ENCODE peak calls at places on chromosomes 16 and 17, in five cellular contexts. Q is mammary epithelial cell, E is A549, R is Peyer's patch, D is AG10803. P is an unnamed sample.

GRCh38 chr17:77677210-77677609 is 281.3 kb upstream of the TNRC6C start:
- DNase-seq in Q (no peak), E (no peak), R (no peak), D (peak; percentile 79), P (no peak)

GRCh38 chr16:17467923-17468540 is 2.7 kb downstream of the XYLT1 start:
- DNase-seq in Q (peak; percentile 6), E (peak; percentile 26), R (peak; percentile 73), D (peak; percentile 76), P (peak; percentile 20)

GRCh38 chr16:81366316-81366932 is 51.7 kb downstream of the GAN start:
- DNase-seq in Q (peak; percentile 42), E (peak; percentile 40), R (no peak), D (peak; percentile 47), P (no peak)

GRCh38 chr17:33234930-33235685 is 58.0 kb downstream of the ASIC2 start:
- DNase-seq in Q (peak; percentile 97), E (peak; percentile 79), R (no peak), D (peak; percentile 85), P (no peak)

GRCh38 chr16:17798721-17799120 is 328.0 kb upstream of the XYLT1 start:
- DNase-seq in Q (no peak), E (no peak), R (no peak), D (no peak), P (no peak)

GRCh38 chr16:67456383-67457140 is 24.4 kb downstream of the ATP6V0D1 start:
- DNase-seq in Q (peak; percentile 31), E (peak; percentile 58), R (no peak), D (peak; percentile 78), P (no peak)

GRCh38 chr16:31400191-31400590 is 7.1 kb downstream of the ITGAD start:
- DNase-seq in Q (no peak), E (no peak), R (no peak), D (no peak), P (no peak)

GRCh38 chr17:63999680-64000531 is 1.8 kb downstream of the PRR29 start:
- DNase-seq in Q (no peak), E (no peak), R (no peak), D (no peak), P (no peak)

GRCh38 chr17:68013385-68013784 is 17.1 kb upstream of the C17orf58 start:
- DNase-seq in Q (no peak), E (no peak), R (no peak), D (no peak), P (no peak)

GRCh38 chr16:83920894-83921491 is 22.1 kb downstream of the MLYCD start:
- DNase-seq in Q (no peak), E (no peak), R (no peak), D (no peak), P (no peak)

GRCh38 chr16:81313731-81314602 is 795 bp upstream of the GAN start:
- DNase-seq in Q (no peak), E (no peak), R (no peak), D (peak; percentile 53), P (no peak)

GRCh38 chr17:499836-500543 is 147.4 kb upstream of the RPH3AL start:
- DNase-seq in Q (no peak), E (no peak), R (no peak), D (no peak), P (no peak)

GRCh38 chr17:1736348-1737281 is 6.1 kb upstream of the SERPINF2 start:
- DNase-seq in Q (peak; percentile 71), E (peak; percentile 67), R (no peak), D (peak; percentile 60), P (no peak)

GRCh38 chr17:70137451-70138230 is 31.7 kb upstream of the KCNJ2 start:
- DNase-seq in Q (peak; percentile 84), E (peak; percentile 42), R (no peak), D (peak; percentile 97), P (peak; percentile 57)

GRCh38 chr17:79356839-79357447 is 253.9 kb downstream of the RBFOX3 start:
- DNase-seq in Q (no peak), E (no peak), R (no peak), D (no peak), P (no peak)

GRCh38 chr17:8487130-8487645 is 51.5 kb downstream of the NDEL1 start:
- DNase-seq in Q (no peak), E (no peak), R (no peak), D (no peak), P (no peak)

GRCh38 chr16:11072420-11073153 is 128.2 kb downstream of the CLEC16A start:
- DNase-seq in Q (no peak), E (no peak), R (no peak), D (no peak), P (no peak)

GRCh38 chr17:82487898-82488297 is 29.4 kb downstream of the NARF start:
- DNase-seq in Q (no peak), E (no peak), R (no peak), D (no peak), P (no peak)

GRCh38 chr17:65564793-65565192 is 3.3 kb upstream of the AXIN2 start:
- DNase-seq in Q (no peak), E (no peak), R (no peak), D (no peak), P (no peak)

GRCh38 chr17:44417553-44417952 is 28.1 kb upstream of the ITGA2B start:
- DNase-seq in Q (peak; percentile 95), E (no peak), R (no peak), D (peak; percentile 78), P (peak; percentile 44)

GRCh38 chr17:50460831-50461526 is 7.7 kb downstream of the CHAD start:
- DNase-seq in Q (no peak), E (no peak), R (no peak), D (no peak), P (no peak)

GRCh38 chr17:81644976-81645952 is 8.3 kb downstream of the TSPAN10 start:
- DNase-seq in Q (no peak), E (no peak), R (no peak), D (no peak), P (no peak)

GRCh38 chr17:48352630-48353029 is 77.4 kb downstream of the SKAP1 start:
- DNase-seq in Q (peak; percentile 32), E (no peak), R (no peak), D (peak; percentile 15), P (no peak)

GRCh38 chr16:17318200-17318599 is 152.6 kb downstream of the XYLT1 start:
- DNase-seq in Q (no peak), E (no peak), R (no peak), D (peak; percentile 82), P (no peak)

GRCh38 chr16:30660424-30661251 is 2.4 kb downstream of the FBRS start:
- DNase-seq in Q (peak; percentile 42), E (no peak), R (peak; percentile 61), D (no peak), P (no peak)

GRCh38 chr17:59829217-59830006 is 63.3 kb downstream of the TUBD1 start:
- DNase-seq in Q (peak; percentile 99), E (peak; percentile 82), R (no peak), D (peak; percentile 98), P (peak; percentile 87)

GRCh38 chr16:85975421-85976100 is 76.6 kb downstream of the IRF8 start:
- DNase-seq in Q (no peak), E (no peak), R (no peak), D (no peak), P (no peak)

GRCh38 chr17:1762233-1762905 is 509 bp downstream of the SERPINF1 start:
- DNase-seq in Q (no peak), E (no peak), R (no peak), D (peak; percentile 52), P (peak; percentile 37)

DNA sequence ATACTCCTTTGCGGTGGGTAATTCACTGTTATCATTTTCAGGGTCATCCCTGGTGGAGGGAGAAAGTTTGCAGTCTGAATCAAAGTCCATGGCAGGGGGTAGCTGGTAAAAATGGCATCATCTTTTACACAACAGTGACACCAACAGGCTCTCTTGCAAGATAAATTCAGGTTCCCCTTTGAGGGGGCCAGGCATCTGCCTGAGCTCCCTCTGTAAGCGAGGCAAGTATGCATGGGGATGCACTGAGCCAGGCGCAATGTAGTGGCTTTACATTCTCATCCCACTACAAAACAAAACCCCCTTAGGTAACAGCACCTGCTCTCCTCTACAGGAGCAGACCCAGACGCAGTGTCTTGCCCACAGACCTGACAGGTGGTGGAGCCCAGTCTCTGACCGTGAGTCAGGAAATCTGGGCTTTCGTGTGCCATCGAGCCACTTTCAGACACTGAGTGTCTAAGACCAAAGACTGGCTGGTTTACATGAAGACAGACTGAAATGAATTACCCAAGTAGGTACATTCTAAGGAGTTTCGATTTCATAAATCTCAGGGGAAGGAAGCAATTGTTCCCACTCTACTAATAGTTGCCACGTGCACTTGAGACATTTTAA is 17.7 kb downstream of the LITAFD start:
- DNase-seq in Q (no peak), E (no peak), R (no peak), D (no peak), P (no peak)
- H3K4me3 ChIP-seq in Q (no peak overlapping the region), E (no peak overlapping the region), R (no peak overlapping the region), D (no peak overlapping the region), P (no peak overlapping the region)

DNA sequence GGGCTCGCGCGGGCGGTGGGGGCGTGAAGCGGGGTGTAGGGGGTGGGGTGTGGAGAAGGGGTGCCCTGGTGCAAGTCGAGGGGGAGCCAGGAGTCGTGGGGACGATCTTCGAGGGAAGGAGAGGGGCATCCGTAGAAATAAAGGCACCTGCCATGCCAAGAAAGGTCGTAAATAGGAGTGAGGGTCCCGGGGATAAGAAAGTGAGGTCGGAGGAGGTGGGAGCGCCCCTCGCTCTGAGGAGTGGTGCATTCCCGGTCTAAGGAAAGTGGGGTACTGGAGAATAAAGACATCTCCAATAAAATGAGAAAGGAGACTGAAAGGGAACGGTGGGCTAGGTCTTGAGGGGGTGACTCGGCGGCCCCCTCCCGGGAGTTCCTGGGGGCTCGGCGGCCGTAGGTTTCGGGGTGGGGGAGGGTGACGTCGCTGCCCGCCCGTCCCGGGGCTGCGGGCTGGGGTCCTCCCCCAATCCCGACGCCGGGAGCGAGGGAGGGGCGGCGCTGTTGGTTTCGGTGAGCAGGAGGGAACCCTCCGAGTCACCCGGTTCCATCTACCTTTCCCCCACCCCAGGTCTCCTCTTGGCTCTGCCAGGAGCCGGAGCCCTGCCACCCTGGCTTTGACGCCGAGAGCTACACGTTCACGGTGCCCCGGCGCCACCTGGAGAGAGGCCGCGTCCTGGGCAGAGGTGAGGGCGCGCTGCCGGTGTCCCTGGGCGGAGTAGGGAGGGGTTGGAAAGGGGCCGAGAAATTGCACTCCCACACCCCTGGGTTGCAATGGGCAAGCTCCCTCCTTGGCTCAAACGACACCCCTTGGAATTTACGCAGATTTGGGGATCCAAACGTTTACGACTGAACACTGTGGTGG is 868 bp downstream of the CDH1 start:
- DNase-seq in Q (peak; percentile 70), E (peak; percentile 73), R (no peak), D (no peak), P (no peak)
- TF ChIP-seq CTCF in Q (peak; percentile 51), E (peak; percentile 42), R (peak; percentile 84), D (no peak), P (no peak)

DNA sequence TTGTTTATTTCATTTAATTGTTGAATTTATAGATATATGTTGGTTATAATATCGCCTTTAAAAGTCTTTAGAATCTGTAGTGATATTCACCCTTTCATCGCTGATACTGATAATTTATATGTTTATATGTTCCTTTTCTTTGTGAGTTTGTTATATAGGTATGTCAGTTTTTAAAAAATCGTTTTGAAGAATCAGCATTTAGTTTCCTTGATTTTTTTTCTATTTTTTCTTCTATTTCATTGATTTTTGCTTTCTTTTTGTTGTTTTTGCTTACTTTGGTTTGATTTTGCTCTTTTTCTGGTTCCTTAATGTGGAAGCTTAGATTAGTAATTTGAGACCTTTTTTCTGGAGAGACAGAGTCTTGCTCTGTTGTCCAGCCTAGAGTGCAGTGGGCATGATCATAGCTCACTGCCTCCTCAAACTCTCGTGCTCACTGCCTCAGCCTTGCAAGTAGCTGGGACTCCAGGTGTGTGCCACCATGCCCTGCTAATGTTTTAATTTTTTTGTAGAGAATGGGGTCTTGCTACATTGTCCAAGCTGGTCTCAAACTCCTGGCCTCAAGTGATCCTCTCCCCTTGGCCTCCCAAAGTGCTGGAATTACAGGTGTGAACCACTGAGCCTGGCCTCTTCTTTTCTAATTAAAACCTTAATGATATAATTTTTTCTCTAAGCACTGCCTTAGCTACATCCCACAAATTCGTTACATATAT is 7.5 kb downstream of the IST1 start:
- DNase-seq in Q (no peak), E (no peak), R (no peak), D (no peak), P (no peak)
- H3K4me3 ChIP-seq in Q (no peak overlapping the region), E (no peak overlapping the region), R (no peak overlapping the region), D (no peak overlapping the region), P (no peak overlapping the region)

GRCh38 chr17:17243163-17243562 is 6.2 kb upstream of the FLCN start:
- DNase-seq in Q (no peak), E (no peak), R (no peak), D (no peak), P (no peak)
- TF ChIP-seq CTCF in Q (no peak), E (no peak), R (no peak), D (no peak), P (no peak)

P was measured in GM06990.